ENCODE peak calls at places on chromosomes 12 and 14, in seven cellular contexts. One of them, this sample, is unnamed. For H3K4me1, the result is how much of the 10 kb centered on the place peaks cover.

GRCh38 chr12:90250766-90251165 is 542.1 kb upstream of the ATP2B1 start:
- DNase-seq in pancreas: no peak
- DNase-seq in psoas muscle: peak
- DNase-seq in cardiac muscle cell: no peak
- DNase-seq in OCI-LY7: no peak
- DNase-seq in ovary: no peak
- DNase-seq in spleen: no peak
- DNase-seq in this sample: peak

GRCh38 chr14:87005336-87005735 is 987.6 kb downstream of the GALC start:
- DNase-seq in pancreas: no peak
- DNase-seq in psoas muscle: no peak
- DNase-seq in ovary: no peak
- DNase-seq in spleen: no peak
- DNase-seq in cardiac muscle cell: no peak
- DNase-seq in OCI-LY7: no peak
- DNase-seq in this sample: no peak

GRCh38 chr12:27861428-27862167 is 81.6 kb upstream of the MANSC4 start:
- DNase-seq in ovary: peak
- DNase-seq in OCI-LY7: peak
- DNase-seq in pancreas: no peak
- DNase-seq in psoas muscle: peak
- DNase-seq in cardiac muscle cell: no peak
- DNase-seq in spleen: no peak
- DNase-seq in this sample: peak

GRCh38 chr12:16228067-16228466 is 49.4 kb downstream of the SLC15A5 start:
- DNase-seq in psoas muscle: no peak
- DNase-seq in pancreas: no peak
- DNase-seq in spleen: no peak
- DNase-seq in cardiac muscle cell: no peak
- DNase-seq in ovary: no peak
- DNase-seq in OCI-LY7: no peak
- DNase-seq in this sample: no peak

GRCh38 chr12:112676526-112676925 is 115.0 kb upstream of the RPH3A start:
- DNase-seq in pancreas: no peak
- DNase-seq in spleen: no peak
- DNase-seq in psoas muscle: no peak
- DNase-seq in cardiac muscle cell: peak
- DNase-seq in OCI-LY7: no peak
- DNase-seq in ovary: no peak
- DNase-seq in this sample: no peak

GRCh38 chr14:67569011-67569650 is 30.9 kb downstream of the PIGH start:
- DNase-seq in OCI-LY7: peak
- DNase-seq in spleen: peak
- DNase-seq in pancreas: no peak
- DNase-seq in cardiac muscle cell: peak
- DNase-seq in ovary: no peak
- DNase-seq in psoas muscle: no peak
- DNase-seq in this sample: no peak

GRCh38 chr14:91058017-91058675 is 2.3 kb downstream of the RPS6KA5 start:
- DNase-seq in OCI-LY7: no peak
- DNase-seq in ovary: no peak
- DNase-seq in spleen: no peak
- DNase-seq in pancreas: no peak
- DNase-seq in cardiac muscle cell: no peak
- DNase-seq in psoas muscle: no peak
- DNase-seq in this sample: no peak

GRCh38 chr12:132723764-132724140 is 13.1 kb downstream of the PGAM5 start:
- DNase-seq in spleen: no peak
- DNase-seq in cardiac muscle cell: no peak
- DNase-seq in ovary: no peak
- DNase-seq in psoas muscle: no peak
- DNase-seq in pancreas: no peak
- DNase-seq in OCI-LY7: no peak
- DNase-seq in this sample: no peak

GRCh38 chr12:54428050-54429013 is 9.3 kb upstream of the ITGA5 start:
- DNase-seq in ovary: no peak
- DNase-seq in cardiac muscle cell: no peak
- DNase-seq in psoas muscle: no peak
- DNase-seq in OCI-LY7: no peak
- DNase-seq in spleen: no peak
- DNase-seq in pancreas: no peak
- DNase-seq in this sample: no peak
- H3K4me1 ChIP-seq in ovary: under half
- H3K4me1 ChIP-seq in cardiac muscle cell: half or more
- H3K4me1 ChIP-seq in psoas muscle: under half
- H3K4me1 ChIP-seq in OCI-LY7: under half
- H3K4me1 ChIP-seq in spleen: under half
- H3K4me1 ChIP-seq in pancreas: under half
- H3K4me1 ChIP-seq in this sample: under half

GRCh38 chr14:106826833-106827369 is 1300.5 kb downstream of the TMEM121 start:
- DNase-seq in pancreas: no peak
- DNase-seq in ovary: no peak
- DNase-seq in psoas muscle: no peak
- DNase-seq in cardiac muscle cell: no peak
- DNase-seq in OCI-LY7: no peak
- DNase-seq in spleen: no peak
- DNase-seq in this sample: no peak

DNA sequence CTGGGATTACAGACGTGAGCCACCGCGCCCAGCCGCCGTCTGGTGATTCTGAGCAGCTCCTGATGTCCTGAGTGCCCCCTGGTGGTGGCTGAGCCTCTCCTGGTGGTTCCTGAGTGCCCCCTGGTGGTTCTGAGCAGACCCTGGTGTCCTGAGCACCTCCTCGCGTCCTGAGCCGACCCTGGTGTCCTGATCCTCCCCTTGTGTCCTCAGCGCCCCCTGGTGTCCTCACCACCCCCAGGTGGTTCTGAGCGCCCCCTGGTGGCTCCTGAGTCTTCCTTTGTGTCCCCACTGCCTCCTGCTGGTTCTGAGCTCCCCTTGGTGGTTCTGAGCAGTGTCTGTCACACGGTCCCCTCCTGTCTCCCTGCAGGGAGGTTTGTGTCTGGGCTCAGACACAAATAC is 1304.9 kb downstream of the TMEM121 start:
- DNase-seq in cardiac muscle cell: no peak
- DNase-seq in OCI-LY7: peak
- DNase-seq in spleen: peak
- DNase-seq in ovary: no peak
- DNase-seq in pancreas: peak
- DNase-seq in psoas muscle: no peak
- DNase-seq in this sample: peak
- TF ChIP-seq CTCF in cardiac muscle cell: peak
- TF ChIP-seq CTCF in OCI-LY7: peak
- TF ChIP-seq CTCF in spleen: peak
- TF ChIP-seq CTCF in ovary: no peak
- TF ChIP-seq CTCF in pancreas: no peak
- TF ChIP-seq CTCF in psoas muscle: no peak
- TF ChIP-seq CTCF in this sample: peak

GRCh38 chr12:124454735-124455134 is 112.7 kb downstream of the NCOR2 start:
- DNase-seq in OCI-LY7: no peak
- DNase-seq in pancreas: no peak
- DNase-seq in ovary: no peak
- DNase-seq in spleen: no peak
- DNase-seq in cardiac muscle cell: no peak
- DNase-seq in psoas muscle: no peak
- DNase-seq in this sample: no peak
- H3K4me1 ChIP-seq in OCI-LY7: under half
- H3K4me1 ChIP-seq in pancreas: under half
- H3K4me1 ChIP-seq in ovary: under half
- H3K4me1 ChIP-seq in spleen: half or more
- H3K4me1 ChIP-seq in cardiac muscle cell: under half
- H3K4me1 ChIP-seq in psoas muscle: half or more
- H3K4me1 ChIP-seq in this sample: under half

GRCh38 chr12:57522019-57522886 is at the start of gene MBD6:
- DNase-seq in cardiac muscle cell: peak
- DNase-seq in spleen: peak
- DNase-seq in ovary: peak
- DNase-seq in psoas muscle: peak
- DNase-seq in pancreas: peak
- DNase-seq in OCI-LY7: peak
- DNase-seq in this sample: peak
- TF ChIP-seq CTCF in cardiac muscle cell: no peak
- TF ChIP-seq CTCF in spleen: no peak
- TF ChIP-seq CTCF in ovary: no peak
- TF ChIP-seq CTCF in psoas muscle: no peak
- TF ChIP-seq CTCF in pancreas: no peak
- TF ChIP-seq CTCF in OCI-LY7: peak
- TF ChIP-seq CTCF in this sample: no peak

DNA sequence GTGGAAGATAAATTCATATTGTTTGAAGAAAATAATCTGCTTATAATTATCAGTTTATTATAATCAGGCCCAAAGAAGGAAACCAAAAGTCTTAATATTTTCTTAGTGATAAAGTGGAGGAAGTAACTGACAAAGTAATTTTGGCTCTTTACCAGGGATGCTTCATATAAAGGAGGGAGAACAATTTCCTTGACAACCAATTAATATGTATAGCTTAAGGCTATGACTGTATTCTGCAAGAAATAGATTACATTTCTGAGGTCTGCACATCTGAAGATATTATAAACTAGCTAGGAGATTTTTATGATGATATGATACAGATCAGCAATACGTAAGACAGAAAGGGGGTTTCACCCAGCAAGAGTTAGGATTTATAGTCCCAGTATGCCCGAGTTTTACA is 90.8 kb downstream of the BICD1 start:
- DNase-seq in OCI-LY7: no peak
- DNase-seq in cardiac muscle cell: no peak
- DNase-seq in spleen: no peak
- DNase-seq in pancreas: no peak
- DNase-seq in psoas muscle: no peak
- DNase-seq in ovary: no peak
- DNase-seq in this sample: no peak
- H3K4me1 ChIP-seq in OCI-LY7: under half
- H3K4me1 ChIP-seq in cardiac muscle cell: under half
- H3K4me1 ChIP-seq in spleen: under half
- H3K4me1 ChIP-seq in pancreas: under half
- H3K4me1 ChIP-seq in psoas muscle: under half
- H3K4me1 ChIP-seq in ovary: under half
- H3K4me1 ChIP-seq in this sample: under half

GRCh38 chr12:41264281-41264680 is 76.2 kb downstream of the PDZRN4 start:
- DNase-seq in psoas muscle: no peak
- DNase-seq in pancreas: no peak
- DNase-seq in ovary: no peak
- DNase-seq in spleen: no peak
- DNase-seq in cardiac muscle cell: peak
- DNase-seq in OCI-LY7: peak
- DNase-seq in this sample: no peak
- TF ChIP-seq CTCF in psoas muscle: peak
- TF ChIP-seq CTCF in pancreas: no peak
- TF ChIP-seq CTCF in ovary: no peak
- TF ChIP-seq CTCF in spleen: peak
- TF ChIP-seq CTCF in cardiac muscle cell: peak
- TF ChIP-seq CTCF in OCI-LY7: peak
- TF ChIP-seq CTCF in this sample: peak

This sample was measured in testis.